ENCODE peak calls at places on chromosomes 5 and 9, in five cellular contexts. Y is RWPE1, Z is progenitor cell of endocrine pancreas, A is posterior vena cava, N is germinal center. K is an unnamed sample.

GRCh38 chr9:136551401-136552116 is 5.7 kb upstream of the NOTCH1 start:
- DNase-seq in Y (peak), Z (no peak), A (peak), N (peak), K (no peak)

GRCh38 chr9:3528466-3528865 is 2.7 kb upstream of the RFX3 start:
- DNase-seq in Y (no peak), Z (no peak), A (no peak), N (no peak), K (no peak)

GRCh38 chr5:15082096-15082495 is 210.5 kb upstream of the ANKH start:
- DNase-seq in Y (no peak), Z (no peak), A (no peak), N (no peak), K (no peak)

GRCh38 chr5:169997736-169998284 is 17.5 kb upstream of the INSYN2B start:
- DNase-seq in Y (no peak), Z (no peak), A (no peak), N (peak), K (no peak)

GRCh38 chr9:112249277-112249676 is 74.2 kb upstream of the SUSD1 start:
- DNase-seq in Y (peak), Z (no peak), A (no peak), N (no peak), K (no peak)

GRCh38 chr5:77211013-77211690 is 672 bp downstream of the PDE8B start:
- DNase-seq in Y (no peak), Z (no peak), A (no peak), N (no peak), K (no peak)

GRCh38 chr9:136673970-136674785 is 11.5 kb downstream of the EGFL7 start:
- DNase-seq in Y (no peak), Z (no peak), A (no peak), N (no peak), K (no peak)

GRCh38 chr9:6739218-6739617 is 18.6 kb upstream of the KDM4C start:
- DNase-seq in Y (no peak), Z (no peak), A (peak), N (no peak), K (no peak)

GRCh38 chr9:133108794-133109641 is 12.0 kb downstream of the RALGDS start:
- DNase-seq in Y (no peak), Z (no peak), A (peak), N (no peak), K (no peak)

GRCh38 chr9:89380437-89381307 is 62.4 kb downstream of the SECISBP2 start:
- DNase-seq in Y (no peak), Z (no peak), A (no peak), N (no peak), K (no peak)

GRCh38 chr5:123099514-123100151 is 10.6 kb downstream of the PRDM6 start:
- DNase-seq in Y (no peak), Z (peak), A (peak), N (no peak), K (peak)

GRCh38 chr9:121059998-121060636 is 10.0 kb upstream of the C5 start:
- DNase-seq in Y (peak), Z (peak), A (no peak), N (peak), K (peak)

GRCh38 chr5:35926389-35927051 is 11.9 kb downstream of the CAPSL start:
- DNase-seq in Y (peak), Z (peak), A (no peak), N (peak), K (peak)

GRCh38 chr5:87827561-87827960 is 414.8 kb upstream of the CCNH start:
- DNase-seq in Y (no peak), Z (no peak), A (no peak), N (no peak), K (no peak)

GRCh38 chr9:71683598-71684235 is 84.6 kb downstream of the CEMIP2 start:
- DNase-seq in Y (peak), Z (no peak), A (peak), N (no peak), K (no peak)

GRCh38 chr5:165525268-165525667 is 2019.8 kb downstream of the MAT2B start:
- DNase-seq in Y (peak), Z (no peak), A (no peak), N (no peak), K (no peak)

GRCh38 chr5:31434898-31435297 is 97.0 kb downstream of the DROSHA start:
- DNase-seq in Y (no peak), Z (no peak), A (no peak), N (no peak), K (no peak)

GRCh38 chr9:89277043-89277442 is 34.0 kb upstream of the CKS2 start:
- DNase-seq in Y (no peak), Z (no peak), A (no peak), N (no peak), K (no peak)

GRCh38 chr9:135394699-135395645 is 84.6 kb upstream of the PPP1R26 start:
- DNase-seq in Y (no peak), Z (no peak), A (no peak), N (no peak), K (no peak)

GRCh38 chr5:96203761-96204160 is 229.3 kb downstream of the PCSK1 start:
- DNase-seq in Y (no peak), Z (no peak), A (no peak), N (no peak), K (no peak)